ENCODE peak calls at places on chromosomes 6 and 20, in seven cellular contexts. E is neural progenitor cell, N is HCT116, D is GM23338, K is hepatocyte, W is MM.1S, O is PC-3. P is an unnamed sample. For H4K20me1, the result is how much of the 10 kb centered on the place peaks cover.

GRCh38 chr6:128275681-128276080 is 244.7 kb downstream of the PTPRK start:
- DNase-seq in E (no peak), N (no peak), D (no peak), K (no peak), W (no peak), O (peak), P (peak)

GRCh38 chr6:1890071-1890470 is 280.4 kb downstream of the FOXC1 start:
- DNase-seq in E (no peak), N (no peak), D (no peak), K (no peak), W (no peak), O (no peak), P (no peak)

GRCh38 chr6:132974122-132974521 is 159.8 kb downstream of the RPS12 start:
- DNase-seq in E (no peak), N (no peak), D (no peak), K (no peak), W (no peak), O (no peak), P (no peak)

GRCh38 chr6:33380272-33380981 is 11.2 kb upstream of the KIFC1 start:
- DNase-seq in E (no peak), N (no peak), D (no peak), K (no peak), W (no peak), O (no peak), P (no peak)

GRCh38 chr20:52943185-52943841 is 28.8 kb upstream of the TSHZ2 start:
- DNase-seq in E (no peak), N (no peak), D (no peak), K (peak), W (no peak), O (peak), P (peak)

GRCh38 chr20:6157345-6157744 is 34.5 kb upstream of the FERMT1 start:
- DNase-seq in E (no peak), N (no peak), D (peak), K (no peak), W (peak), O (peak), P (peak)

GRCh38 chr20:33563788-33564187 is 73.9 kb downstream of the CBFA2T2 start:
- DNase-seq in E (no peak), N (no peak), D (no peak), K (no peak), W (no peak), O (no peak), P (no peak)

GRCh38 chr20:37452236-37452635 is 68.8 kb upstream of the NNAT start:
- DNase-seq in E (no peak), N (no peak), D (no peak), K (no peak), W (no peak), O (no peak), P (no peak)

GRCh38 chr20:60254901-60255411 is 296.7 kb downstream of the CDH26 start:
- DNase-seq in E (peak), N (no peak), D (no peak), K (no peak), W (no peak), O (peak), P (peak)

GRCh38 chr20:910840-911770 is 5.0 kb downstream of the ANGPT4 start:
- DNase-seq in E (no peak), N (no peak), D (no peak), K (no peak), W (no peak), O (no peak), P (peak)

GRCh38 chr6:98516869-98517268 is 317.5 kb upstream of the POU3F2 start:
- DNase-seq in E (peak), N (no peak), D (no peak), K (no peak), W (no peak), O (no peak), P (no peak)

GRCh38 chr20:17571153-17571527 is 1.3 kb downstream of the DSTN start:
- DNase-seq in E (no peak), N (no peak), D (no peak), K (no peak), W (peak), O (no peak), P (peak)

GRCh38 chr20:17568972-17569471 is 853 bp upstream of the DSTN start:
- DNase-seq in E (peak), N (peak), D (peak), K (peak), W (no peak), O (peak), P (peak)

GRCh38 chr20:17569616-17570346 is at the start of gene DSTN:
- DNase-seq in E (peak), N (peak), D (peak), K (peak), W (peak), O (peak), P (peak)

GRCh38 chr20:17571967-17572638 is 2.2 kb downstream of the DSTN start:
- DNase-seq in E (no peak), N (no peak), D (no peak), K (no peak), W (peak), O (peak), P (no peak)

DNA sequence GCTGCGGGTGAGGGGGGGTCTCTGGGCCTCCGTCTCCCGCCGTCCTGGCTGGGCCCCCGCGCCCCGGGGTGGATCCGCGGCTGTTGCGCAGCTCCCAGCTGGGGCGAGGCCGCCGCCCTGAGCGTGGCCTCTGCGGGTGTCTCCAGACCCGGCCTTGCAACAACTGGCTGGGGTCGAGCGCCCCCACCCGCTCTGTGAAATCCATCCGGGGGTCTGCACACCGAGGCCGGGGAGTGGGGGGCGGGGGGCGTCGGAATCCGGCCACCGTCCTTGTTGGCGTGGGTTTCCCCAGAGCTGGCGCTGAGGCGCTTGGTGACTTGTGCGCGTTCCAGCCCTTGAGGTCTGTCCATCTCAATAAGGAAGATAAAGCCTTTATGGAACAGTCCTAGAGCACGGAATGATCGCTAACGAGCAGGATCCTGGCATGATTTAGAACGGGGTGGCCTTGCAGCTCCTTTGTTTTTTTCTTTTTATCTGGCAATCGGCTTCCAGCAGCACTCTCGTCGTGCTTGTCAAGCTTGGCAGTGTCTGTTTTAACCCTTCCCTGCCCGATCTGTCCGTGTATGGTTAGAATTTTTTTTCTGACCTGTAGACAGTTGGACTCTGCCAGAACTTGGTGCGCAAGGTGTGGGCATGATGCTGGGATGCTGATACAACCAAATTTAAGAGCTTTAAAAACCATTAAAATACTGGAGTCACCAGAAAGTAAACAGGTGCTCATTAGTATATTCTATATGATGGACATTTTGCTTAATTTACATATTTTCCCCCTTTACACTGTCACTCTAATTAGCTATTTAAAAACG is 675 bp downstream of the DSTN start:
- DNase-seq in E (peak), N (peak), D (peak), K (peak), W (peak), O (peak), P (peak)
- TF ChIP-seq EZH2 in E (no peak), N (no peak), D (no peak), K (no peak), W (no peak), O (no peak), P (no peak)

GRCh38 chr6:6723316-6723715 is 134.8 kb downstream of the LY86 start:
- DNase-seq in E (no peak), N (no peak), D (no peak), K (no peak), W (no peak), O (no peak), P (no peak)
- TF ChIP-seq EZH2phosphoT487 in E (no peak), N (no peak), D (no peak), K (no peak), W (no peak), O (no peak), P (no peak)

DNA sequence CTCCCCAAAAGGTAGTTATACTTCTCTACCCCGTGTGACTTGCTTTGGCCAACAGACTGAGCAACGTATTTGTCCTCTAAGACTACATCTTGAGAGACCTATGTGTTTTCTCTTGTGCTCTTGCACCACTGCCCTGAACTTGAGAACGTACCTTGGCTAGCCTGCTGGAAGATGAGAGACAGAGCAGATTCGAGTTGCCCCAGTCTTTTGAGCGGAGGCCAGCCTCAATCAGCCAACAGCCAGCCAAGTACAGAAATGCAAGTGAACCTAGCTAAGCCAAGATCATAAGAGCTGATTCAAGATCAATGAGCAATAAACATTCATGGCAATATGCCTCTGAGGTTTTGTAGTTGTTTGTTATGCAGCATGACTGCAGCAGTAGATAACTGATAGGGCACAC is 98.4 kb downstream of the PAK5 start:
- DNase-seq in E (no peak), N (no peak), D (no peak), K (no peak), W (no peak), O (no peak), P (no peak)
- H4K20me1 ChIP-seq in E (under half), N (under half), D (under half), K (under half), W (under half), O (under half), P (under half)

GRCh38 chr6:107843400-107843799 is 19.3 kb upstream of the SCML4 start:
- DNase-seq in E (no peak), N (no peak), D (no peak), K (no peak), W (no peak), O (no peak), P (no peak)

GRCh38 chr6:107849325-107849724 is 25.2 kb upstream of the SCML4 start:
- DNase-seq in E (no peak), N (no peak), D (no peak), K (no peak), W (no peak), O (no peak), P (no peak)

GRCh38 chr6:107845777-107846176 is 21.7 kb upstream of the SCML4 start:
- DNase-seq in E (no peak), N (no peak), D (no peak), K (no peak), W (no peak), O (no peak), P (no peak)

GRCh38 chr6:107846262-107846795 is 22.2 kb upstream of the SCML4 start:
- DNase-seq in E (no peak), N (no peak), D (no peak), K (no peak), W (no peak), O (no peak), P (no peak)

GRCh38 chr6:107847844-107848802 is 24.0 kb upstream of the SCML4 start:
- DNase-seq in E (peak), N (peak), D (peak), K (peak), W (peak), O (peak), P (peak)
- TF ChIP-seq EZH2 in E (peak), N (no peak), D (no peak), K (no peak), W (no peak), O (no peak), P (no peak)

DNA sequence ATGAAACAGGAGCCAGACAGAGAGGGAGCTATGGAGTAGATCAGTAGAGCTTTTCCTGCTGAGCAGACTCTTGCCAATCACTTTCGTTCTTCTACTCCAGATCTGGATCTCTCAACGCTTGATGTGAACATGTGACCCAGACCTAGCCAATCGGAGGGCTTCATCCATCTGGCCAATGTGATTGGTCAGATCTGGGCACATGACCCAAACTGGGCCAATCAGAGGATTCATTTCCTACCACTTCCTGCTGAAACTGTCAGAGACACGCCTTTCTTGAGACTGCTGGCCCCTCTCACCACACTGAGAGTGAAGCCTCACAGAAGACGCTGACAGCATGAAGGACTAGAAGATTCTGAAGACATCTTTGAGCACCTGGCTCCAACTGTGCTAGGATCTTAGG is 44.2 kb upstream of the ZMYND8 start:
- DNase-seq in E (no peak), N (no peak), D (peak), K (no peak), W (no peak), O (peak), P (no peak)
- TF ChIP-seq EZH2phosphoT487 in E (no peak), N (no peak), D (no peak), K (no peak), W (no peak), O (no peak), P (no peak)

DNA sequence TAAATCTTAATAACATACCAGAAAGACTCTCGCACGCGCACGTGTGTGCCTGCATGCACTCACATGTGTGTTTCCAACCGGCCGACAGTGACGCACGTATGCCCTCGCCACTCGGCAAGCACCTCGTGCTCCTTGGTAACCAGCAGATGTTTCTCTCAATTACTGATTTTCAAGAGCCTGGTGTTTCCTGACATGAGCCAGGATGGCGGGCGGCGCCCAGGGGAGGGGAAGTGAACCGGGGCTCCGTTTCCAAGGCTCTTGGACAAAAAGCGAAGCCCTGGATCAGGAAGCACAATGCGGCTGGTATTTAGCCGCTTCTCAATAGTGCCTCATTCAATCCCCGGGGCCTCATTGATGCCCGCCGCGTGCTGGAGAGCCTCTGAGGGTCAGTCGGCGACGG is 37.7 kb downstream of the PMEPA1 start:
- DNase-seq in E (peak), N (no peak), D (no peak), K (no peak), W (no peak), O (no peak), P (peak)
- H4K20me1 ChIP-seq in E (under half), N (under half), D (under half), K (under half), W (under half), O (under half), P (under half)

GRCh38 chr6:77463308-77463880 is at the start of gene HTR1B:
- DNase-seq in E (peak), N (no peak), D (peak), K (peak), W (no peak), O (no peak), P (peak)
- TF ChIP-seq EZH2 in E (peak), N (no peak), D (no peak), K (no peak), W (no peak), O (no peak), P (no peak)

DNA sequence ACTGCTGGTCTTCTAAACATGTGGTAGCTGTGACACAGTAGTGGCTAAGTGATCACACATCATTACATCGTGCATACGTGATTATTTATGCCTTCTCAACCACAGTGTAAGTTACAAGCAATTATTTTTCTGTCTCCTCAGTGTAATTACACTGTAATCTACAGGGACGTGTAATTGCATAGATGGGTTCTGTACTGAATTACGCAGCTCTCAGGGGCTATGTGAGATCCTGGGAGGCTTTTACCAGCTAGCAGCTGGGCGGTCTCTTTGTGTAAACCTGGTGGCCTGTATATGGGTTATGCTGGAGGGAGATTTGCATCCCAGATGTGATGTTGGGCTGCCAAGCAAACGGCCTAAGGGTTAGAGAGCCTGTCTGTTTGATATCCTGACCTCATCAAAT is 402.6 kb upstream of the JAG1 start:
- DNase-seq in E (peak), N (no peak), D (no peak), K (no peak), W (no peak), O (no peak), P (no peak)
- TF ChIP-seq EZH2phosphoT487 in E (no peak), N (no peak), D (no peak), K (no peak), W (no peak), O (no peak), P (no peak)

GRCh38 chr6:149334201-149334600 is 16.7 kb downstream of the TAB2 start:
- DNase-seq in E (no peak), N (no peak), D (no peak), K (no peak), W (no peak), O (peak), P (peak)
- H4K20me1 ChIP-seq in E (half or more), N (under half), D (under half), K (half or more), W (under half), O (under half), P (under half)

P was measured in GM23248.